ENCODE peak calls at places on chromosome 16, in seven cellular contexts. One of them, this sample, is unnamed.

GRCh38 chr16:89547860-89548259 is 12.6 kb upstream of the RPL13 start:
- DNase-seq in head of caudate nucleus: no peak
- DNase-seq in fibroblast of lung: no peak
- DNase-seq in NCI-H524: no peak
- DNase-seq in T-helper 2 cell: no peak
- DNase-seq in neural progenitor cell: no peak
- DNase-seq in retina: no peak
- DNase-seq in this sample: no peak

GRCh38 chr16:6095414-6095813 is 997.8 kb upstream of the EEF2KMT start:
- DNase-seq in T-helper 2 cell: no peak
- DNase-seq in NCI-H524: no peak
- DNase-seq in retina: no peak
- DNase-seq in fibroblast of lung: no peak
- DNase-seq in neural progenitor cell: no peak
- DNase-seq in head of caudate nucleus: no peak
- DNase-seq in this sample: no peak

GRCh38 chr16:84054271-84054670 is 11.7 kb upstream of the SLC38A8 start:
- DNase-seq in NCI-H524: no peak
- DNase-seq in fibroblast of lung: no peak
- DNase-seq in T-helper 2 cell: no peak
- DNase-seq in neural progenitor cell: no peak
- DNase-seq in retina: no peak
- DNase-seq in head of caudate nucleus: no peak
- DNase-seq in this sample: no peak

GRCh38 chr16:20871258-20871657 is 28.9 kb downstream of the DCUN1D3 start:
- DNase-seq in head of caudate nucleus: no peak
- DNase-seq in fibroblast of lung: no peak
- DNase-seq in neural progenitor cell: no peak
- DNase-seq in T-helper 2 cell: no peak
- DNase-seq in retina: no peak
- DNase-seq in NCI-H524: no peak
- DNase-seq in this sample: no peak

GRCh38 chr16:69033550-69033949 is 71.9 kb upstream of the HAS3 start:
- DNase-seq in head of caudate nucleus: no peak
- DNase-seq in retina: no peak
- DNase-seq in neural progenitor cell: no peak
- DNase-seq in fibroblast of lung: no peak
- DNase-seq in NCI-H524: no peak
- DNase-seq in T-helper 2 cell: no peak
- DNase-seq in this sample: no peak

GRCh38 chr16:3095869-3096268 is 3.2 kb downstream of the ZSCAN10 start:
- DNase-seq in neural progenitor cell: no peak
- DNase-seq in retina: no peak
- DNase-seq in head of caudate nucleus: no peak
- DNase-seq in fibroblast of lung: no peak
- DNase-seq in T-helper 2 cell: peak
- DNase-seq in NCI-H524: no peak
- DNase-seq in this sample: peak

GRCh38 chr16:4212934-4213296 is 29.0 kb downstream of the SRL start:
- DNase-seq in fibroblast of lung: peak
- DNase-seq in retina: no peak
- DNase-seq in neural progenitor cell: no peak
- DNase-seq in NCI-H524: no peak
- DNase-seq in head of caudate nucleus: no peak
- DNase-seq in T-helper 2 cell: no peak
- DNase-seq in this sample: no peak

GRCh38 chr16:86087561-86088230 is 188.7 kb downstream of the IRF8 start:
- DNase-seq in NCI-H524: no peak
- DNase-seq in retina: no peak
- DNase-seq in fibroblast of lung: no peak
- DNase-seq in head of caudate nucleus: no peak
- DNase-seq in T-helper 2 cell: no peak
- DNase-seq in neural progenitor cell: no peak
- DNase-seq in this sample: no peak

GRCh38 chr16:11164482-11165270 is 91.3 kb downstream of the SOCS1 start:
- DNase-seq in neural progenitor cell: peak
- DNase-seq in fibroblast of lung: no peak
- DNase-seq in retina: no peak
- DNase-seq in head of caudate nucleus: no peak
- DNase-seq in T-helper 2 cell: no peak
- DNase-seq in NCI-H524: peak
- DNase-seq in this sample: peak

GRCh38 chr16:68074850-68075249 is 10.3 kb upstream of the NFATC3 start:
- DNase-seq in T-helper 2 cell: peak
- DNase-seq in fibroblast of lung: no peak
- DNase-seq in neural progenitor cell: no peak
- DNase-seq in NCI-H524: no peak
- DNase-seq in head of caudate nucleus: no peak
- DNase-seq in retina: no peak
- DNase-seq in this sample: no peak

This sample was measured in NCI-H82.